ENCODE peak calls at places on chromosomes 11 and 22, in ten cellular contexts. U is aorta; X is CD8-positive, alpha-beta T cell; W is brain microvascular endothelial cell; Z is right lobe of liver; L is Panc1; M is coronary artery; K is esophagus muscularis mucosa; Y is MM.1S; E is heart left ventricle. I is an unnamed sample.

GRCh38 chr11:93160808-93161207 is 37.0 kb downstream of the SLC36A4 start:
- DNase-seq in U (no peak), X (no peak), W (no peak), Z (no peak), L (no peak), M (no peak), K (no peak), Y (no peak), E (no peak), I (no peak)

GRCh38 chr11:44033411-44033850 is 14.3 kb upstream of the ACCSL start:
- DNase-seq in U (no peak), X (no peak), W (no peak), Z (no peak), L (no peak), M (no peak), K (no peak), Y (no peak), E (no peak), I (no peak)

GRCh38 chr22:35984183-35984710 is 44.4 kb downstream of the RBFOX2 start:
- DNase-seq in U (no peak), X (no peak), W (no peak), Z (no peak), L (no peak), M (no peak), K (no peak), Y (no peak), E (no peak), I (no peak)

GRCh38 chr11:114161486-114162250 is 102.2 kb downstream of the ZBTB16 start:
- DNase-seq in U (no peak), X (no peak), W (no peak), Z (no peak), L (no peak), M (no peak), K (no peak), Y (no peak), E (no peak), I (no peak)

GRCh38 chr11:61281581-61282250 is 13.4 kb downstream of the VWCE start:
- DNase-seq in U (peak; percentile 84), X (no peak), W (no peak), Z (no peak), L (no peak), M (no peak), K (no peak), Y (no peak), E (no peak), I (peak; percentile 54)

GRCh38 chr11:71451596-71452353 is 1.2 kb upstream of the NADSYN1 start:
- DNase-seq in U (peak; percentile 52), X (no peak), W (no peak), Z (peak; percentile 54), L (no peak), M (no peak), K (no peak), Y (no peak), E (no peak), I (peak; percentile 79)

GRCh38 chr11:125679837-125680236 is 810 bp downstream of the ACRV1 start:
- DNase-seq in U (no peak), X (no peak), W (no peak), Z (no peak), L (no peak), M (no peak), K (peak; percentile 8), Y (no peak), E (no peak), I (no peak)

GRCh38 chr11:82308979-82309378 is 424.7 kb downstream of the FAM181B start:
- DNase-seq in U (no peak), X (no peak), W (no peak), Z (no peak), L (no peak), M (no peak), K (no peak), Y (no peak), E (no peak), I (no peak)

GRCh38 chr11:128796275-128796674 is 70.8 kb downstream of the KCNJ1 start:
- DNase-seq in U (no peak), X (no peak), W (peak; percentile 69), Z (no peak), L (no peak), M (no peak), K (no peak), Y (peak; percentile 9), E (no peak), I (no peak)

GRCh38 chr11:103961010-103961409 is 75.4 kb upstream of the DDI1 start:
- DNase-seq in U (no peak), X (no peak), W (peak; percentile 9), Z (no peak), L (no peak), M (no peak), K (no peak), Y (no peak), E (no peak), I (no peak)

GRCh38 chr22:25598609-25599008 is 34.1 kb downstream of the GRK3 start:
- DNase-seq in U (no peak), X (no peak), W (no peak), Z (no peak), L (no peak), M (no peak), K (no peak), Y (no peak), E (no peak), I (no peak)

GRCh38 chr22:35835998-35836691 is 118.5 kb downstream of the APOL5 start:
- DNase-seq in U (no peak), X (no peak), W (peak; percentile 78), Z (no peak), L (no peak), M (no peak), K (no peak), Y (no peak), E (peak; percentile 74), I (no peak)

GRCh38 chr11:70769521-70769920 is 371.2 kb downstream of the CTTN start:
- DNase-seq in U (peak; percentile 51), X (no peak), W (no peak), Z (no peak), L (no peak), M (no peak), K (no peak), Y (no peak), E (no peak), I (no peak)

DNA sequence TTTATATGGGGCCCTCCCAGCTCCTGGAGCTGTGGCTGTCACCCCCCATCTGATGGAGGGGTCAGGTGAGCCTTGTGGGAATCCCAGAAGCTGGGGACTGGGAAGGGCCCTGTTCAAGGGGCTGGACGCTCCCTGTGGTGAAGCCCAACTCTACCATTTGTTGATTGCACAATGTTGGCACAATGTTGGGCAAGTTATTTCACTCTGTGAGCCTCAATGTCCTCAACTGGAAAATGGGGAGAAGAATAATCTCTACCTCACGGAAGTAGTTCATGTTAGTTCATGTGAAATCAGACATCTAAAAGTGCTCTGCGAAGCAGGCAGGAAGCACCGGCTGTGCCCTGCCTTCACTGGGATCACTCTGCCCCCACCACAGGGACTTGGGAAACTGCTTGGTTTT is 817 bp upstream of the PRR5 start:
- DNase-seq in U (no peak), X (no peak), W (no peak), Z (no peak), L (no peak), M (no peak), K (no peak), Y (no peak), E (no peak), I (no peak)
- H3K27ac ChIP-seq in U (no peak overlapping the region), X (peak overlapping the region; percentile 60), W (no peak overlapping the region), Z (peak overlapping the region; percentile 43), L (peak overlapping the region; percentile 69), M (no peak overlapping the region), K (no peak overlapping the region), Y (no peak overlapping the region), E (no peak overlapping the region), I (no peak overlapping the region)

DNA sequence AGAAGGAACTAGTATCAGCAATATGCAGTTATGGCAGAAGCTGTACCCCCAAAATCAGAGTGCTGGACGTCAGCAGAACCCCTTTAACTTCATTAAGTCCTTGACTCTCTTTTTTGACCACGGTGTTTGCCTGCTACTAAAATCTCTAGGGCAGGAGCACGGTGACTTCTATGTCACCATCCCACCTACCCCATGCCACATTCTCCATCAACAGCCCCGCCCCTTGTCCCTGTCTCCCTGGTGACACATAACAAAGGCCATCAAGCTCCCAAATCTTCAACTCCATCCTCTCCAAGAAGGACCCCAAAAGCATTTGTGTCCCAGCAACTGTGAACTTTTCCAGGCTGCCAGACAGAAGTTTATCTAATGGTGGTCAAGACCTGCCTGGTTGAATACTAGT is 894 bp downstream of the ADA2 start:
- DNase-seq in U (no peak), X (no peak), W (no peak), Z (no peak), L (no peak), M (no peak), K (no peak), Y (no peak), E (no peak), I (no peak)
- H3K4me3 ChIP-seq in U (no peak overlapping the region), X (peak overlapping the region; percentile 65), W (no peak overlapping the region), Z (no peak overlapping the region), L (no peak overlapping the region), M (no peak overlapping the region), K (no peak overlapping the region), Y (peak overlapping the region; percentile 70), E (no peak overlapping the region), I (no peak overlapping the region)

DNA sequence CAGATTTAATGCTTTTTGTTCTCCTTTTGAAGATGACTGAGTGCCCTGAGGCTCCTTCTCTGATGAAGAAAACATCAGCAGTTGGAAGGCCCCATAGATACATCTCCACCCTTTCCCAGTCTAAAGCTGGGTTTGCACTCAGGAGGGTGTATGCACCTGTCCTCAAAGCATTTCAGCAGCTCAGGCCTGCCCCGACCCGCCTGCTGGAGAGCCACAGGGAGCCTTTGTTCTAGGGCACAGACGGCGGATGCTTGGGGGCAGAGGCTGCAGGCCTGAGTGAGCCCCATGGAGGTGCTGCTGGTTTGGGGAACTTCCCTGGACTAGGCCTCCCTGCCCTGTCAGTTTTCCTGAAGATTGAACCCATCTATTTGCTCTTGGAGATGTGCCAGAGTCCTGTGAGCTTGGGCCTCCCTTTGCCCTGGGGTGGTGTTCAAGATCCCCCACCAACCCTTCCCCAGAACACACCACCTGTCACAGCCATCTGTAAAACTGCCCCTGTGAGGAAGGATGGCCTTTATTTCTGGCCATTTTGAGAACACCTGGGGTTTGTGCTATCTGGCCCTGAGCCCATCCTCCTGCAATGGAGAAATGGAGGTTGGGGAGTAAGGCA is 160.0 kb downstream of the NAV2 start:
- DNase-seq in U (no peak), X (no peak), W (no peak), Z (no peak), L (no peak), M (no peak), K (no peak), Y (no peak), E (no peak), I (no peak)
- H3K27ac ChIP-seq in U (no peak overlapping the region), X (no peak overlapping the region), W (no peak overlapping the region), Z (no peak overlapping the region), L (no peak overlapping the region), M (no peak overlapping the region), K (no peak overlapping the region), Y (no peak overlapping the region), E (no peak overlapping the region), I (no peak overlapping the region)

DNA sequence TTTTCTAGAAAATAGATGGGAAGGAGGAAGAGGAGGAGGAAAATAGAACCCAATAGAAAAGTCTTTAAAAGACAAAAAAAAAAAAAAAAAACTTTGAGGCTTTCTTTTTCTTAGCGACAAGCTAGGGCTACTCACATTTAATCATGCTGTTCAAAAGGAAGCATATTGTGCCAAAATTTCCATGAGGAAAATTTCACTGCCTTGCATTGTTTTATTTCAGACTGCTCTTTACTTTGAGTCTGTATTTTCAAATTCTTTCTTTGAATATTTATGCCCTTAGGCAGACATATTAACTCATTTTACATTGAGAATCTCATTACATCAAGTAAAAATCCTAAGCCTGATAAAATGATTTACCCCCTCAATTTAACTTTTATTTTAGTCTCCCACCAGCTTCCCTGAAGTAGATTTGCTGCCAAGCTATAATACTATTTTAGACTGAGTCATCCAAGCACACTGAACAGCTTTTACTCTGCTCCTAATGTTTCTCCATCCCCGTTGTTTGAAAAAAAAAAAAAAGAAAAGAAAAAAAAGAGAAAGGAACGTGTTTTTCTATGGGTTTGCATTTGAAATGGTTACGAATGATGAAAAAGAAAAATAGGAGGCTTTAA is 189.3 kb upstream of the MTMR2 start:
- DNase-seq in U (no peak), X (no peak), W (no peak), Z (no peak), L (no peak), M (no peak), K (no peak), Y (no peak), E (no peak), I (no peak)
- H3K4me3 ChIP-seq in U (peak overlapping the region; percentile 8), X (no peak overlapping the region), W (no peak overlapping the region), Z (no peak overlapping the region), L (no peak overlapping the region), M (peak overlapping the region; percentile 14), K (no peak overlapping the region), Y (no peak overlapping the region), E (no peak overlapping the region), I (no peak overlapping the region)